ENCODE peak calls at places on chromosome 15, in eight cellular contexts. M is CD8-positive, alpha-beta memory T cell; X is SK-N-SH; L is trophoblast cell; G is aorta; Y is Karpas-422; B is ovary; C is GM23248. F is an unnamed sample. For H3K36me3 and H3K4me1, the result is how much of the 10 kb centered on the place peaks cover.

GRCh38 chr15:71501344-71502128 is 308.8 kb upstream of the NR2E3 start:
- DNase-seq in M (no peak), X (no peak), L (no peak), G (no peak), Y (no peak), B (no peak), C (no peak), F (no peak)

GRCh38 chr15:45702041-45702440 is 67.2 kb downstream of the SQOR start:
- DNase-seq in M (no peak), X (no peak), L (no peak), G (no peak), Y (peak), B (no peak), C (no peak), F (no peak)

GRCh38 chr15:78684645-78685044 is 43.6 kb upstream of the CHRNB4 start:
- DNase-seq in M (no peak), X (no peak), L (no peak), G (no peak), Y (no peak), B (no peak), C (no peak), F (no peak)

GRCh38 chr15:52651868-52652267 is 27.3 kb downstream of the ATOSA start:
- DNase-seq in M (peak), X (peak), L (peak), G (no peak), Y (peak), B (peak), C (peak), F (peak)

GRCh38 chr15:91263632-91264477 is 163.8 kb downstream of the SV2B start:
- DNase-seq in M (no peak), X (no peak), L (peak), G (peak), Y (peak), B (no peak), C (peak), F (peak)

GRCh38 chr15:95302206-95302605 is 1028.3 kb upstream of the NR2F2 start:
- DNase-seq in M (no peak), X (no peak), L (peak), G (no peak), Y (no peak), B (no peak), C (no peak), F (no peak)

GRCh38 chr15:97993310-97993738 is 32.8 kb downstream of the ARRDC4 start:
- DNase-seq in M (no peak), X (no peak), L (peak), G (no peak), Y (no peak), B (no peak), C (peak), F (peak)

GRCh38 chr15:23038741-23039150 is 623 bp downstream of the TUBGCP5 start:
- DNase-seq in M (no peak), X (no peak), L (peak), G (no peak), Y (no peak), B (no peak), C (peak), F (no peak)

GRCh38 chr15:100873029-100873677 is 6.5 kb upstream of the ALDH1A3 start:
- DNase-seq in M (peak), X (peak), L (peak), G (no peak), Y (peak), B (peak), C (peak), F (no peak)

GRCh38 chr15:101003076-101003475 is 83.9 kb downstream of the LRRK1 start:
- DNase-seq in M (no peak), X (no peak), L (no peak), G (no peak), Y (no peak), B (no peak), C (no peak), F (no peak)

GRCh38 chr15:77178421-77178820 is 107.5 kb upstream of the TSPAN3 start:
- DNase-seq in M (no peak), X (no peak), L (no peak), G (no peak), Y (no peak), B (no peak), C (no peak), F (no peak)

GRCh38 chr15:70538278-70538677 is 225.1 kb downstream of the UACA start:
- DNase-seq in M (no peak), X (no peak), L (peak), G (no peak), Y (no peak), B (no peak), C (no peak), F (no peak)

GRCh38 chr15:67090297-67091072 is 25.1 kb downstream of the SMAD3 start:
- DNase-seq in M (no peak), X (no peak), L (no peak), G (peak), Y (no peak), B (no peak), C (peak), F (no peak)

GRCh38 chr15:60155661-60156060 is 151.6 kb downstream of the FOXB1 start:
- DNase-seq in M (no peak), X (no peak), L (peak), G (no peak), Y (no peak), B (no peak), C (peak), F (no peak)

GRCh38 chr15:100291106-100291505 is 50.7 kb downstream of the ADAMTS17 start:
- DNase-seq in M (no peak), X (no peak), L (peak), G (no peak), Y (no peak), B (no peak), C (peak), F (no peak)

GRCh38 chr15:96122077-96123027 is 208.1 kb upstream of the NR2F2 start:
- DNase-seq in M (no peak), X (no peak), L (no peak), G (no peak), Y (no peak), B (no peak), C (peak), F (no peak)

GRCh38 chr15:55518009-55518408 is 10.0 kb upstream of the DNAAF4 start:
- DNase-seq in M (no peak), X (no peak), L (no peak), G (no peak), Y (no peak), B (no peak), C (no peak), F (no peak)

GRCh38 chr15:55518641-55519040 is 10.6 kb upstream of the DNAAF4 start:
- DNase-seq in M (no peak), X (no peak), L (no peak), G (no peak), Y (no peak), B (no peak), C (peak), F (no peak)

GRCh38 chr15:55515991-55516776 is 8.2 kb upstream of the DNAAF4 start:
- DNase-seq in M (no peak), X (no peak), L (peak), G (peak), Y (no peak), B (no peak), C (no peak), F (no peak)

GRCh38 chr15:55514414-55514850 is 6.4 kb upstream of the DNAAF4 start:
- DNase-seq in M (no peak), X (no peak), L (peak), G (peak), Y (no peak), B (no peak), C (no peak), F (no peak)

GRCh38 chr15:55513125-55513524 is 5.1 kb upstream of the DNAAF4 start:
- DNase-seq in M (no peak), X (no peak), L (peak), G (no peak), Y (no peak), B (no peak), C (no peak), F (no peak)
- H3K4me3 ChIP-seq in M (no peak), X (no peak), L (no peak), G (no peak), Y (no peak), B (no peak), C (no peak), F (no peak)

DNA sequence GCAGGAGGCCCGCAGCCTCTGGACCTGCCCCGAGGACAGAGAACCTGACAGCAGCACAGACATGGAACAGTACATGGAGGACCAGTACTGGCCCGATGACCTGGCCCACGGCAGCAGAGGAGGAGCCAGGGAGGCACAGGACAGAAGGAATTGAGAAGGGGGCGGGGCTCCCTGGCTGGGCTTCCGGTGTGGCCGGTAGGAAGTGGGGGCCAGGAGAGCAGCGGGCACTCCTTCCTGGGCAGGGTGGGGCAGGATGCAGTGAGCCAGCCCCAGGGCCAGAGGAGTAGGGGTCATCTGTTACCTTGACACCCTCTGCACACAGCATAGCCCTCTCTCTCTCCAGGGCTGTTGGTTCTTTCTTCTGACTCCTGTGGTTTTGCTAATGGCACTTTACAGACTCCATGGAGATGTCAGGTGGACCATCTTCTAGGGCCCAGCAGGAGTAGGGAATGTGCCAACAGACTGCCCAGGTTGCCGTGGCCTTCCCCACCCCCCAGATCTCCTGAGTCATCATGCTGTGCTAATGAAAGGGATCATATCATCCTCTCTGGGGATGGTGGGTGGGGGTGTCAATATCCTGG is 8.6 kb upstream of the ISG20 start:
- DNase-seq in M (no peak), X (no peak), L (no peak), G (peak), Y (no peak), B (no peak), C (peak), F (peak)
- H3K36me3 ChIP-seq in M (under half), X (half or more), L (half or more), G (under half), Y (under half), B (under half), C (half or more), F (under half)

DNA sequence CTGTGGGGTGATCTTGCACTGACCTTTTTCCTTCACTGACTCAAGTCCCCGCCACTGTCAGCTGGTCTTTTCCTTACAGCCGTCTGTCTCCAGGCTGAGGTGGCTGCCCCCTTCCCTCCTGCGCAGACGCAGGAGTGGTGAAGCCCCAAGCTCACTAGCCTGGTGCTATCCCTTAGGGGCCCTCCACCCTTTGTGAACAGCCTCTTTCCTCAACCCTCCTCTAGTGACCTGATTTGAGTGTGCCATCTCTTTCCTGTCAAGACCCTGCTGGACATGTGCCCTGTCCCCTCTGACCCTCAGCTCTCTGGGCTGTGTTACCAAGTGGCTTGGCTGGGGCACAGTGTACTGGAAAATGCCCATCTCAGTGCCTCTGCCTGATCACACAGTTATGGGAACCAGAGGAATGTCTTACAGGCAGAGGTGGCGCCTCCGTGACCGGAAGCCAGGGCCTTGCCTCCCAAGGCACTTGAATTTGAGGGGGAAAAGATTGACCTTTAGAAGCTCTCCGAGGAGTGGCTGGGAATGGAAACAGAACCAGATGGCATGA is 8.7 kb downstream of the KBTBD13 start:
- DNase-seq in M (no peak), X (no peak), L (no peak), G (peak), Y (no peak), B (no peak), C (no peak), F (no peak)
- H3K4me1 ChIP-seq in M (under half), X (under half), L (under half), G (under half), Y (under half), B (under half), C (under half), F (under half)

GRCh38 chr15:43121863-43122262 is 11.5 kb upstream of the TMEM62 start:
- DNase-seq in M (no peak), X (no peak), L (no peak), G (no peak), Y (no peak), B (no peak), C (no peak), F (no peak)
- H3K4me3 ChIP-seq in M (no peak), X (no peak), L (no peak), G (no peak), Y (no peak), B (no peak), C (peak), F (no peak)